ENCODE peak calls at places on chromosome 15, in four cellular contexts. E, U, Q and C are unnamed samples.

GRCh38 chr15:89912674-89913396 is at the start of gene ARPIN:
- DNase-seq in E (no peak), U (peak), Q (peak), C (no peak)

GRCh38 chr15:51737538-51738305 is at the start of gene LYSMD2:
- DNase-seq in E (peak), U (peak), Q (peak), C (no peak)

GRCh38 chr15:29571728-29572454 is 250.4 kb downstream of the TJP1 start:
- DNase-seq in E (no peak), U (no peak), Q (peak), C (no peak)

GRCh38 chr15:90902656-90902995 is 476 bp upstream of the MAN2A2 start:
- DNase-seq in E (no peak), U (no peak), Q (no peak), C (no peak)

GRCh38 chr15:85616549-85616948 is 178.2 kb downstream of the KLHL25 start:
- DNase-seq in E (no peak), U (no peak), Q (no peak), C (no peak)

GRCh38 chr15:79970921-79971434 is at the start of gene BCL2A1:
- DNase-seq in E (no peak), U (no peak), Q (no peak), C (peak)

GRCh38 chr15:62071711-62072308 is 5.0 kb downstream of the C2CD4A start:
- DNase-seq in E (peak), U (no peak), Q (no peak), C (no peak)

GRCh38 chr15:62495670-62496328 is 330.7 kb upstream of the C2CD4B start:
- DNase-seq in E (no peak), U (no peak), Q (no peak), C (no peak)